ENCODE peak calls at places on chromosome 16, in five cellular contexts. N, O, M, S and C are unnamed samples.

GRCh38 chr16:82011199-82011641 is at the start of gene SDR42E1:
- DNase-seq in N (no peak), O (peak; percentile 27), M (no peak), S (no peak), C (peak; percentile 44)

GRCh38 chr16:79261461-79261860 is 339.1 kb downstream of the MAF start:
- DNase-seq in N (no peak), O (no peak), M (peak; percentile 29), S (peak; percentile 24), C (no peak)

GRCh38 chr16:35506898-35507194 is 2047.4 kb downstream of the TP53TG3F start:
- DNase-seq in N (no peak), O (no peak), M (no peak), S (no peak), C (no peak)

GRCh38 chr16:65521685-65522338 is 399.9 kb upstream of the CDH11 start:
- DNase-seq in N (no peak), O (no peak), M (no peak), S (no peak), C (no peak)

GRCh38 chr16:75022567-75022966 is 23.7 kb downstream of the ZNRF1 start:
- DNase-seq in N (no peak), O (no peak), M (no peak), S (no peak), C (no peak)

GRCh38 chr16:53912155-53912554 is 208.2 kb downstream of the FTO start:
- DNase-seq in N (no peak), O (no peak), M (no peak), S (no peak), C (peak; percentile 24)

GRCh38 chr16:89489731-89490385 is 503 bp downstream of the ANKRD11 start:
- DNase-seq in N (no peak), O (no peak), M (no peak), S (no peak), C (no peak)

GRCh38 chr16:84198401-84198800 is 7.4 kb downstream of the ADAD2 start:
- DNase-seq in N (no peak), O (peak; percentile 49), M (no peak), S (peak; percentile 52), C (no peak)

GRCh38 chr16:46971271-46971670 is 2.2 kb downstream of the DNAJA2 start:
- DNase-seq in N (no peak), O (no peak), M (no peak), S (no peak), C (no peak)

GRCh38 chr16:87582221-87582965 is 19.9 kb upstream of the JPH3 start:
- DNase-seq in N (peak; percentile 87), O (peak; percentile 90), M (no peak), S (peak; percentile 57), C (no peak)

GRCh38 chr16:55539049-55539448 is 27.4 kb upstream of the CAPNS2 start:
- DNase-seq in N (no peak), O (peak; percentile 59), M (no peak), S (no peak), C (no peak)

GRCh38 chr16:1668612-1669319 is 9.3 kb upstream of the JPT2 start:
- DNase-seq in N (no peak), O (no peak), M (no peak), S (no peak), C (no peak)

GRCh38 chr16:1670371-1670770 is 7.7 kb upstream of the JPT2 start:
- DNase-seq in N (no peak), O (no peak), M (no peak), S (no peak), C (no peak)

GRCh38 chr16:1667916-1668315 is 10.2 kb upstream of the JPT2 start:
- DNase-seq in N (no peak), O (no peak), M (no peak), S (no peak), C (no peak)

GRCh38 chr16:1670866-1671265 is 7.2 kb upstream of the JPT2 start:
- DNase-seq in N (no peak), O (no peak), M (no peak), S (no peak), C (no peak)

GRCh38 chr16:1669698-1670097 is 8.4 kb upstream of the JPT2 start:
- DNase-seq in N (no peak), O (no peak), M (no peak), S (no peak), C (no peak)
- H3K36me3 ChIP-seq in N (peaks cover 100% of the 10 kb centered on the region), O (peaks cover 56% of the 10 kb centered on the region), M (peaks cover 99% of the 10 kb centered on the region), S (peaks cover 61% of the 10 kb centered on the region), C (peaks cover 65% of the 10 kb centered on the region)

DNA sequence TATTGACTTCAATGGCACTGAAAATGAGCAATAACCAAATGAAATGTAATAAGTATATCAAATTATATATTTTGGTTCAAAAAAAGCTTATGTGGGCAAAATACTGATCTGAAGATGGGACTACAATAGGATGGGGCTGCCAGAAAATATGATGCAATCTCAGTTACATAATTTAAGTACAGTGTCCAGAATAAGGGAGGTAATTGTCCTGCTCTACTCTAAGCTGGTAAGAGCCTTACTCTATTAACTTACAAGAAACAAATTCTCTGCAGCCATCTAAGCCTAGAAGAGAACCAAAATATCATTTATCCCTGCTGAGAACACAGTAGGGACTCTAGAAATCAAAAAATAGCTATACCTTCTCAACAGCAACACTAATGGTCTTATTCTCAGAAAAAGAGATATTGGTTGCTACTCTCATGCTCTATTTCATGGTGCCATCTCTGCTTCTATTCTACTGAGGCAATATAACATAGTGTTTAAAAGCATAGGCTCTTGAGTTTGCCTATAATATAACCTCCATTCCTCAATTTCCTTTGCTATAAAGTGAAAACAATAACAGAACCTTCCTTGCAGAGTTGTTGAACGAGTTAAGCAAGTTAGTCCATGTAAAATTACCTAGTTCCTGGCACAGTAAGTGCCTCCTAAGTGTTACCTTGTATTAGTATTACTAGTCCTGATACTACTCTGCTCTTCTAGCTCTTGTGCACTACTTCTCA is 19.9 kb downstream of the NQO1 start:
- DNase-seq in N (no peak), O (peak; percentile 30), M (no peak), S (no peak), C (no peak)
- H3K4me3 ChIP-seq in N (no peak overlapping the region), O (no peak overlapping the region), M (no peak overlapping the region), S (no peak overlapping the region), C (no peak overlapping the region)

GRCh38 chr16:50227120-50227519 is 39.2 kb upstream of the ADCY7 start:
- DNase-seq in N (no peak), O (no peak), M (no peak), S (no peak), C (no peak)
- H3K36me3 ChIP-seq in N (peaks cover 55% of the 10 kb centered on the region), O (no peaks in the 10 kb centered on the region), M (peaks cover 55% of the 10 kb centered on the region), S (peaks cover 5% of the 10 kb centered on the region), C (peaks cover 58% of the 10 kb centered on the region)

GRCh38 chr16:85995591-85996461 is 96.9 kb downstream of the IRF8 start:
- DNase-seq in N (peak; percentile 27), O (no peak), M (no peak), S (no peak), C (no peak)
- H3K4me3 ChIP-seq in N (no peak overlapping the region), O (no peak overlapping the region), M (no peak overlapping the region), S (peak overlapping the region; percentile 26), C (no peak overlapping the region)

GRCh38 chr16:16143941-16144340 is 79.4 kb downstream of the ABCC6 start:
- DNase-seq in N (no peak), O (no peak), M (no peak), S (no peak), C (no peak)
- H3K36me3 ChIP-seq in N (peaks cover 48% of the 10 kb centered on the region), O (peaks cover 25% of the 10 kb centered on the region), M (peaks cover 6% of the 10 kb centered on the region), S (peaks cover 13% of the 10 kb centered on the region), C (peaks cover 54% of the 10 kb centered on the region)

GRCh38 chr16:69283851-69284250 is 27.3 kb upstream of the VPS4A start:
- DNase-seq in N (no peak), O (no peak), M (no peak), S (no peak), C (no peak)

GRCh38 chr16:69286941-69287713 is 24.0 kb upstream of the VPS4A start:
- DNase-seq in N (peak; percentile 81), O (peak; percentile 89), M (peak; percentile 18), S (peak; percentile 54), C (peak; percentile 27)

DNA sequence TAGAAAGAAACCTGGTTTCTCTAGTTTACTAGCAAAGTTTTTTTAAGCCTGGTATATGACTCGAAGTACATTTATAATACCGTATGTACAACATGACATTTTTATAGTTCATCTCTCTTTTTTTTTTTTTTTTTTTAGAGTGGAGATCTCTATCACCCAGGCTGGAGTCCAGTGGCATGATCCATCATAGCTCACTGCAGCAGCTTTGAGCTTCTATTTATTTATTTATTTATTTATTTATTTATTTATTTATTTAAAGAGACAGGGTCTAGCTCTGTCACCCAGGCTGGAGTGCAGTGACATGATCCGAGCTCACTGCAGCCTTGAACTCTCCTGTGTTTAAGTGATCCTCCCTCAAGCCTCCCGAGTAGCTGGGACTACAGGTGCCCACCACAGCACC is 25.9 kb upstream of the VPS4A start:
- DNase-seq in N (no peak), O (no peak), M (no peak), S (no peak), C (no peak)
- H3K4me3 ChIP-seq in N (no peak overlapping the region), O (no peak overlapping the region), M (no peak overlapping the region), S (no peak overlapping the region), C (no peak overlapping the region)

GRCh38 chr16:15754821-15755534 is 101.8 kb downstream of the MYH11 start:
- DNase-seq in N (no peak), O (no peak), M (no peak), S (no peak), C (no peak)

GRCh38 chr16:15760129-15760528 is 96.7 kb downstream of the MYH11 start:
- DNase-seq in N (no peak), O (no peak), M (no peak), S (no peak), C (no peak)

GRCh38 chr16:15757630-15758251 is 99.1 kb downstream of the MYH11 start:
- DNase-seq in N (no peak), O (no peak), M (no peak), S (no peak), C (no peak)

GRCh38 chr16:15757075-15757386 is 99.8 kb downstream of the MYH11 start:
- DNase-seq in N (no peak), O (no peak), M (no peak), S (no peak), C (no peak)

DNA sequence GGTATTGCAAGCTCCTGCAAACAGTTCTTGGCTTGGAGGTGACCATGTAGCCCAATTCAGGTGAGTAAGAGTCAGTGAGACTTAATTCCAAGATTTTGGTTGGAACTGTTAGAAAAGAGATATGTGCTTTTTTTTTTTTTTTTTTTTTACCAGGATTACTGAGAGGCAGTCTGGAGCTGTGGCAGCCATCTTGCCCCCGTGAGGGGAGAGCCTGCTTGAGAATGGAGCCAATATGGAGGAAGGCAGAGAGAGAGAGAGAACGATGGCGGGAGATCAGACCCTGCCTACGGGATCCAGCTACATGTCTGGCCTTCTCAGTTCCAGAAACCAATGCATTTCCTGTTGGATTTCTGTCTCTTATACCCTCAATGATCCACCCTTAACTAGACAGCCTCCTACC is 97.8 kb downstream of the MYH11 start:
- DNase-seq in N (no peak), O (no peak), M (no peak), S (no peak), C (no peak)
- H3K36me3 ChIP-seq in N (peaks cover 99% of the 10 kb centered on the region), O (no peaks in the 10 kb centered on the region), M (no peaks in the 10 kb centered on the region), S (no peaks in the 10 kb centered on the region), C (no peaks in the 10 kb centered on the region)

GRCh38 chr16:14309906-14310305 is 238.8 kb downstream of the MRTFB start:
- DNase-seq in N (no peak), O (peak; percentile 39), M (no peak), S (no peak), C (no peak)
- H3K4me3 ChIP-seq in N (no peak overlapping the region), O (no peak overlapping the region), M (no peak overlapping the region), S (no peak overlapping the region), C (no peak overlapping the region)

GRCh38 chr16:3734758-3735221 is 17.5 kb upstream of the TRAP1 start:
- DNase-seq in N (peak; percentile 60), O (no peak), M (no peak), S (no peak), C (no peak)
- H3K36me3 ChIP-seq in N (peaks cover 97% of the 10 kb centered on the region), O (peaks cover 57% of the 10 kb centered on the region), M (peaks cover 94% of the 10 kb centered on the region), S (peaks cover 55% of the 10 kb centered on the region), C (peaks cover 90% of the 10 kb centered on the region)